ENCODE peak calls at places on chromosomes 6 and 20, in four cellular contexts. D is CD4-positive, alpha-beta T cell; L is left ventricle myocardium inferior; H is fibroblast of lung. T is an unnamed sample.

GRCh38 chr20:36929290-36929689 is 22.2 kb downstream of the SAMHD1 start:
- DNase-seq in D (no peak), L (no peak), H (peak; percentile 52), T (no peak)

GRCh38 chr6:155770313-155770712 is 314.7 kb upstream of the NOX3 start:
- DNase-seq in D (no peak), H (no peak), L (no peak), T (no peak)

GRCh38 chr6:106097368-106098231 is 11.5 kb downstream of the PRDM1 start:
- DNase-seq in D (peak; percentile 36), L (no peak), H (peak; percentile 81), T (no peak)

GRCh38 chr6:163741743-163742363 is 327.3 kb downstream of the QKI start:
- DNase-seq in D (no peak), H (no peak), L (no peak), T (no peak)

GRCh38 chr20:63223121-63223825 is 7.3 kb upstream of the YTHDF1 start:
- DNase-seq in L (no peak), D (peak; percentile 25), H (peak; percentile 46), T (no peak)

GRCh38 chr20:53678990-53679596 is 85.5 kb upstream of the ZNF217 start:
- DNase-seq in D (no peak), H (peak; percentile 72), L (no peak), T (no peak)

GRCh38 chr6:143536866-143537691 is 25.6 kb upstream of the FUCA2 start:
- DNase-seq in D (peak; percentile 62), H (peak; percentile 61), L (peak; percentile 60), T (peak; percentile 69)

GRCh38 chr6:46528956-46529750 is 37.9 kb upstream of the RCAN2 start:
- DNase-seq in L (no peak), H (no peak), D (no peak), T (no peak)

GRCh38 chr6:24692851-24693592 is 25.9 kb downstream of the C6orf62 start:
- DNase-seq in H (no peak), L (no peak), D (no peak), T (no peak)

GRCh38 chr6:40947876-40948514 is 91.0 kb downstream of the UNC5CL start:
- DNase-seq in H (peak; percentile 76), D (no peak), L (no peak), T (no peak)

GRCh38 chr6:37741757-37742400 is 44.2 kb upstream of the MDGA1 start:
- DNase-seq in L (peak; percentile 19), D (no peak), H (no peak), T (no peak)

GRCh38 chr6:50817638-50817950 is 1.1 kb upstream of the TFAP2B start:
- DNase-seq in H (no peak), D (no peak), L (no peak), T (no peak)

GRCh38 chr6:50816947-50817637 is 1.6 kb upstream of the TFAP2B start:
- DNase-seq in D (no peak), L (no peak), H (no peak), T (no peak)

GRCh38 chr6:50818673-50819072 is at the start of gene TFAP2B:
- DNase-seq in L (no peak), D (no peak), H (no peak), T (no peak)

GRCh38 chr6:50816115-50816675 is 2.5 kb upstream of the TFAP2B start:
- DNase-seq in L (peak; percentile 37), H (peak; percentile 74), D (peak; percentile 18), T (peak; percentile 62)

DNA sequence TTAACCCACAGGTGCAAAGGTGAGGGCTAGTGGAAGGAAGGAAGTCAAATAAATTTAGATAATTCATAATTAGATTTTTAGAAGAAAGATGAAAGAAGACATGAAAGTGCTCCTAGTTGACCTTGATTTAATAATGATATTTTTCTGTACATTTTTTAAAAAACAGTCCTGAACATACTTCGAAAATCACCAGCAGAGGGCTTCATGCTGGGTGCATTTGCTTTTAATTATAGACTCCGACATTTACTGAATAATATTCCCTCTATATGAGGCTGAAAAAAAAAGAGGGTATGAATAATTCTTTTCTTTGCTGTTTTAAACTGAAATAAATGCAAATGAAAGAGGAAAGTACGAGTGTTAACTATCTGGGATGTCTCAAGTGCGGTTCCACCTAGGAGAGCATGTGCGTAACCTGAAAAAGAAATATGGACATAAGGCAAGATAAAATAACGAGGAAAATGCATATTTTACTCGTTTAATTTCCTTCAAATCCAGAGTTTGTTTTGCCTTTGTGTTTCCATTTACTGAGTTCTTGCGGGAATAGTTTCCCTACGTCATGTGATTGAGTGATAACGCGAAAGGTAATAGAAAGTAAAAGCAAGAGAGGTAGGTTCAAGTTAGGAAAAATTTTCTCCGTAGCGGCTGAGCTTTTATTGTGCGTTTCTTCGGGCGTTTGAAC is 3.1 kb upstream of the TFAP2B start:
- DNase-seq in L (no peak), D (no peak), H (peak; percentile 32), T (no peak)
- TF ChIP-seq CTCF in L (no peak), D (no peak), H (peak; percentile 58), T (no peak)

GRCh38 chr6:44064089-44064947 is 62.9 kb downstream of the MRPL14 start:
- DNase-seq in H (peak; percentile 91), D (no peak), L (peak; percentile 39), T (peak; percentile 57)
- H3K27ac ChIP-seq in H (peak overlapping the region; percentile 49), D (no peak overlapping the region), L (peak overlapping the region; percentile 89), T (peak overlapping the region; percentile 56)

DNA sequence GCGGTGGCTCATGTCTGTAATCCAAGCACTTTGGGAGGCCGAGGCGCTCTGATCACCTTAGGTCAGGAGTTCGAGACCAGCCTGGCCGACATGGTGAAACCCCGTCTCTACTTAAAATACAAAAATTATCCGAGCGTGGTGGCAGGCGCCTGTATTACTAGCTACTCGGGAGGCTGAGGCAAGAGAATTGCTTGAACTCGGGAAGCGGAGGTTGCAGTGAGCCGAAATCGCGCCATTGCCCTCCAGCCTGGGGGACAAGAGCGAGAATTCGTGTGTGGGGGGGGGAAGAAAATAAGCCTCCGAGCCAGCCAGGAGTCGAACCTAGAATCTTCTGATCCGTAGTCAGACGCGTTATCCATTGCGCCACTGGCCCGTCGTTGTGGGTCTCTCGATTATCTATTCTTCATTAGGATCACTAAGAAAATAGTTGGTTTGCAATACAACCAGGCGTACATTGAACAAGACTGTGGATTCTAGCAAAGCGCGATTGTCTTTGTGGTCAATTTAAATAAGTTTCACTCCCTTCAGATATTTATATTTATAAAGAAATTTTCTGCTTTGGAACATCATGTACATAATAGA is 33.9 kb upstream of the PRSS16 start:
- DNase-seq in L (no peak), D (no peak), H (peak; percentile 15), T (no peak)
- H3K9me3 ChIP-seq in L (peaks cover 22% of the 10 kb centered on the region), D (peaks cover 6% of the 10 kb centered on the region), H (no peaks in the 10 kb centered on the region), T (peaks cover 5% of the 10 kb centered on the region)

DNA sequence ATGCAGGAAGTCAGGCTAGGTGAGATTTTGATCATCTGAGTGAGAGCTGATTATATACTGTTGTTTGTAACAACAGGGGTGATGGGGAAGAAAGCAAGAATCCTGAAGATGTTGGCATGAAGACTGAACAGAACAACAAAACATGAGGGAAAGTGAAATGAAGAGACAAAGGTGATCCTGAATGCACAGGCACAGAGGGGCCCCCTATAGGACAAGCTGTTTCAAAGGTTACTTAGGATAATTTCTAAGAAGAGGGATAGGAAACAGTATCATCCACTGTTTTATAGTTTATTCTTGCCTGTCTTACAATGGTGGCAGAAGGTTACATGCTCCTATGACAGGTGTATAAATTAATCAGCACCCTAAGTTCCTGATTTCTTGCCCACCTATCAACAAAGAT is 192.2 kb downstream of the EDN1 start:
- DNase-seq in H (no peak), L (no peak), D (no peak), T (no peak)
- TF ChIP-seq CTCF in H (no peak), L (no peak), D (no peak), T (no peak)

GRCh38 chr6:159204605-159205004 is 35.4 kb downstream of the FNDC1 start:
- DNase-seq in D (no peak), H (no peak), L (no peak), T (no peak)
- H3K27ac ChIP-seq in D (no peak overlapping the region), H (no peak overlapping the region), L (no peak overlapping the region), T (no peak overlapping the region)

GRCh38 chr6:20137837-20138236 is 74.4 kb downstream of the MBOAT1 start:
- DNase-seq in H (no peak), D (no peak), L (no peak), T (no peak)
- H3K9me3 ChIP-seq in H (no peaks in the 10 kb centered on the region), D (no peaks in the 10 kb centered on the region), L (no peaks in the 10 kb centered on the region), T (no peaks in the 10 kb centered on the region)

DNA sequence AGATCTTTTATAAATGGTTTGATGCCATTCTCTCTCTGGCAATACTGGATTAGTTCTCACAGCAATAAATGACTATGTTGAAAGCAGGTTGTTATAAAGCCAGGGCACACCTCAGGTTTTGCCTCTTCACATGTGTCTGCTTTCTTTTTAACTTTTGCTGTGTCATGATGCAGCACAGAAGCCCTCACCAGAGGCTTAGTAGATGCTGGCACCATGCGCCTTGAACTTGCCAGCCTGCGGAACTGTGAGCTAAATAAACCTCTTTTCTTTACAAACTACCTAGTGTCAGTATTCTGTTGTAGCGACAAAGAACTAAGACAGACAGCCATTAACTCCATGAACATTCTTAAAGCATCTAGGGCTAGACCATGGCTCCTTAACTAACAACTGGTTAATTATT is 15.3 kb upstream of the GPR63 start:
- DNase-seq in L (no peak), H (no peak), D (no peak), T (no peak)
- TF ChIP-seq CTCF in L (no peak), H (no peak), D (no peak), T (no peak)

T was measured in heart left ventricle.